ENCODE peak calls at places on chromosomes 1 and 21, in six cellular contexts. T, A, Z, G, S and U are unnamed samples.

GRCh38 chr21:16248705-16249104 is 518.9 kb downstream of the USP25 start:
- DNase-seq in G (no peak), A (no peak), Z (no peak), S (no peak), T (no peak), U (no peak)

GRCh38 chr1:236467327-236467641 is 56.5 kb upstream of the LGALS8 start:
- DNase-seq in Z (no peak), A (no peak), T (no peak), G (no peak), S (no peak), U (no peak)

GRCh38 chr1:233182587-233182986 is 112.9 kb downstream of the PCNX2 start:
- DNase-seq in T (no peak), A (no peak), G (no peak), S (no peak), Z (no peak), U (no peak)

GRCh38 chr1:167678838-167679237 is 42.9 kb upstream of the MPZL1 start:
- DNase-seq in A (no peak), S (no peak), G (no peak), Z (no peak), T (no peak), U (no peak)

GRCh38 chr1:203643213-203644045 is 16.8 kb downstream of the ATP2B4 start:
- DNase-seq in G (no peak), S (no peak), A (no peak), T (no peak), Z (no peak), U (no peak)

GRCh38 chr1:229139320-229139719 is 131.6 kb upstream of the RAB4A start:
- DNase-seq in G (no peak), T (no peak), Z (no peak), S (no peak), A (no peak), U (no peak)

GRCh38 chr1:87327362-87328120 is 1.1 kb upstream of the LMO4 start:
- DNase-seq in S (no peak), T (no peak), Z (no peak), A (no peak), G (no peak), U (no peak)

GRCh38 chr1:43286115-43286514 is 734 bp upstream of the C1orf210 start:
- DNase-seq in Z (no peak), A (peak), T (no peak), G (no peak), S (no peak), U (no peak)

GRCh38 chr1:15668089-15668754 is 15.9 kb upstream of the PLEKHM2 start:
- DNase-seq in G (no peak), A (no peak), T (no peak), S (no peak), Z (no peak), U (no peak)

GRCh38 chr1:210259496-210259895 is 26.9 kb downstream of the SERTAD4 start:
- DNase-seq in S (no peak), Z (no peak), A (no peak), T (no peak), G (peak), U (peak)

GRCh38 chr21:46137908-46138307 is 17.5 kb downstream of the FTCD start:
- DNase-seq in G (no peak), S (no peak), Z (no peak), T (no peak), A (no peak), U (no peak)

GRCh38 chr1:163747855-163748254 is 426.1 kb downstream of the NUF2 start:
- DNase-seq in A (no peak), T (no peak), Z (no peak), S (no peak), G (no peak), U (no peak)

GRCh38 chr1:82775402-82776000 is 974.8 kb downstream of the ADGRL2 start:
- DNase-seq in A (peak), S (no peak), Z (no peak), G (no peak), T (peak), U (no peak)

GRCh38 chr1:55369474-55369873 is 154.3 kb upstream of the USP24 start:
- DNase-seq in S (no peak), A (no peak), T (no peak), Z (no peak), G (peak), U (no peak)

GRCh38 chr1:116768416-116768815 is 14.2 kb downstream of the CD2 start:
- DNase-seq in T (no peak), G (no peak), Z (no peak), S (no peak), A (no peak), U (no peak)

GRCh38 chr1:25771246-25772114 is 28.5 kb upstream of the SELENON start:
- DNase-seq in G (no peak), T (peak), A (peak), S (no peak), Z (peak), U (no peak)

GRCh38 chr1:48302652-48303051 is 80.1 kb downstream of the SLC5A9 start:
- DNase-seq in T (no peak), G (no peak), Z (no peak), S (no peak), A (no peak), U (no peak)

GRCh38 chr1:10242811-10243210 is 32.4 kb downstream of the KIF1B start:
- DNase-seq in A (no peak), G (no peak), S (no peak), Z (no peak), T (no peak), U (no peak)

GRCh38 chr21:29077651-29078090 is 4.2 kb upstream of the CCT8 start:
- DNase-seq in T (no peak), G (no peak), Z (no peak), A (peak), S (no peak), U (no peak)

GRCh38 chr1:186750250-186750649 is 70.0 kb upstream of the PTGS2 start:
- DNase-seq in Z (no peak), S (no peak), G (peak), A (no peak), T (no peak), U (no peak)

GRCh38 chr1:165352442-165353293 is 3.8 kb downstream of the LMX1A start:
- DNase-seq in Z (no peak), T (no peak), G (no peak), S (no peak), A (peak), U (no peak)

GRCh38 chr21:27532081-27532480 is 565.2 kb upstream of the ADAMTS5 start:
- DNase-seq in Z (no peak), S (no peak), A (peak), G (no peak), T (no peak), U (peak)

DNA sequence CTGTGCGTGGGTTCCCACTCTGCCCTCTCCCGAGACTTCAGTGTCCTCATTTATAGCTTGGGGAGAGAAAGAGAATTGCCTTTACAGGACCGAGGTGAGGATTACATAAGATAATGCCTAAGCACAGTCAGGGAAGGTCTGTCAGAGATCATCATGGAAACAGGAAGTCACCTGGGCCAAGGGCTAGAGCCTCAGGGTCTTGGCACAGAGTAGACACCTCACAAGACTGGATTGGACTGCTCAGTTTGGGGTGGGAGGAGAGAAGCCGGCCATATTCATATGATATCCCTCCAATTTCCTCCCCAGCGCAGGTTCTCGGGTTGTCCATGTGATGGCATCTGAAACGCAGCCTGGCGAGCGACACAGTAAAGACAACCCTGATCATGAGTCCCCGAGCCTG is 3.8 kb downstream of the CNR2 start:
- DNase-seq in G (no peak), T (no peak), Z (no peak), A (no peak), S (no peak), U (no peak)
- TF ChIP-seq CTCF in G (no peak), T (no peak), Z (no peak), A (no peak), S (no peak), U (no peak)

DNA sequence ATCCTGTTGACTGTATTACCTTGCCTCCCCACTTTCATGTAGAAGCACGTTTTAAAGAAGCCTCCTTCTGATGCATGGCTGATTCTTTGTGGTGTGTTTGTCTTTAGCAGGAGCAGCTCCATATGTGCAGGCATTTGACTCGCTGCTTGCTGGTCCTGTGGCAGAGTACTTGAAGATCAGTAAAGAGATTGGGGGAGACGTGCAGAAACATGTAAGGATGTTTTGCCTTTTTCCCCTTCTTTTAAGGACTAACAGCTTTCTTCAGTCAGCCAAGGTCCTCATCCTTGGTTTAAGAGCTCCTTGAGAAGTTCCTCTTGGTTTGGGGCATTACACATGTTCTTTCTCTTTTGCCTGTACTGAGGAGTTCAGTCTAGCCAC is 19.4 kb downstream of the CAP1 start:
- DNase-seq in S (no peak), A (no peak), G (no peak), T (no peak), Z (no peak), U (no peak)
- H3K4me3 ChIP-seq in S (no peak), A (no peak), G (no peak), T (no peak), Z (no peak), U (no peak)

GRCh38 chr1:112673589-112674439 is 645 bp upstream of the MOV10 start:
- DNase-seq in G (peak), A (no peak), T (peak), S (peak), Z (no peak), U (no peak)
- TF ChIP-seq CTCF in G (peak), A (peak), T (peak), S (peak), Z (peak), U (peak)

GRCh38 chr1:247336390-247336789 is 4.7 kb upstream of the ZNF496 start:
- DNase-seq in S (no peak), A (no peak), Z (no peak), T (no peak), G (no peak), U (no peak)
- H3K4me3 ChIP-seq in S (no peak), A (no peak), Z (no peak), T (no peak), G (no peak), U (no peak)